ENCODE peak calls at places on chromosome 11, in six cellular contexts. One of them, this sample, is unnamed.

GRCh38 chr11:120134931-120135228 is 3.0 kb downstream of the TRIM29 start:
- DNase-seq in RWPE1: no peak
- DNase-seq in neural crest cell: no peak
- DNase-seq in uterus: peak
- DNase-seq in MM.1S: no peak
- DNase-seq in Calu3: no peak
- DNase-seq in this sample: no peak

GRCh38 chr11:27234043-27234668 is 128.9 kb downstream of the CCDC34 start:
- DNase-seq in Calu3: no peak
- DNase-seq in neural crest cell: no peak
- DNase-seq in uterus: peak
- DNase-seq in MM.1S: no peak
- DNase-seq in RWPE1: peak
- DNase-seq in this sample: peak

GRCh38 chr11:112506852-112507251 is 246.2 kb upstream of the PLET1 start:
- DNase-seq in RWPE1: no peak
- DNase-seq in MM.1S: no peak
- DNase-seq in Calu3: no peak
- DNase-seq in uterus: no peak
- DNase-seq in neural crest cell: no peak
- DNase-seq in this sample: no peak

GRCh38 chr11:114081641-114082414 is 22.3 kb downstream of the ZBTB16 start:
- DNase-seq in uterus: peak
- DNase-seq in Calu3: no peak
- DNase-seq in MM.1S: no peak
- DNase-seq in neural crest cell: no peak
- DNase-seq in RWPE1: peak
- DNase-seq in this sample: peak

GRCh38 chr11:45847908-45848316 is 637 bp downstream of the CRY2 start:
- DNase-seq in neural crest cell: peak
- DNase-seq in uterus: no peak
- DNase-seq in MM.1S: peak
- DNase-seq in RWPE1: peak
- DNase-seq in Calu3: peak
- DNase-seq in this sample: peak

GRCh38 chr11:10540546-10540914 is 457 bp downstream of the RNF141 start:
- DNase-seq in uterus: no peak
- DNase-seq in Calu3: no peak
- DNase-seq in neural crest cell: no peak
- DNase-seq in MM.1S: peak
- DNase-seq in RWPE1: no peak
- DNase-seq in this sample: no peak

GRCh38 chr11:78339483-78339882 is 78.1 kb downstream of the GAB2 start:
- DNase-seq in RWPE1: no peak
- DNase-seq in neural crest cell: no peak
- DNase-seq in Calu3: no peak
- DNase-seq in MM.1S: no peak
- DNase-seq in uterus: no peak
- DNase-seq in this sample: no peak

GRCh38 chr11:1517117-1518005 is 30.8 kb upstream of the MOB2 start:
- DNase-seq in RWPE1: no peak
- DNase-seq in uterus: no peak
- DNase-seq in neural crest cell: no peak
- DNase-seq in Calu3: no peak
- DNase-seq in MM.1S: no peak
- DNase-seq in this sample: no peak

GRCh38 chr11:73322111-73322985 is 14.3 kb downstream of the ARHGEF17 start:
- DNase-seq in uterus: no peak
- DNase-seq in MM.1S: no peak
- DNase-seq in RWPE1: no peak
- DNase-seq in neural crest cell: no peak
- DNase-seq in Calu3: no peak
- DNase-seq in this sample: no peak

GRCh38 chr11:44611687-44612437 is 46.4 kb downstream of the CD82 start:
- DNase-seq in RWPE1: no peak
- DNase-seq in neural crest cell: no peak
- DNase-seq in Calu3: no peak
- DNase-seq in uterus: no peak
- DNase-seq in MM.1S: no peak
- DNase-seq in this sample: no peak

GRCh38 chr11:77401486-77402217 is 72.2 kb downstream of the PAK1 start:
- DNase-seq in uterus: no peak
- DNase-seq in neural crest cell: no peak
- DNase-seq in RWPE1: peak
- DNase-seq in MM.1S: no peak
- DNase-seq in Calu3: no peak
- DNase-seq in this sample: peak

GRCh38 chr11:14454861-14455632 is 44.6 kb downstream of the COPB1 start:
- DNase-seq in uterus: no peak
- DNase-seq in Calu3: no peak
- DNase-seq in RWPE1: peak
- DNase-seq in MM.1S: no peak
- DNase-seq in neural crest cell: no peak
- DNase-seq in this sample: peak

GRCh38 chr11:102114032-102114431 is 3.8 kb downstream of the YAP1 start:
- DNase-seq in neural crest cell: no peak
- DNase-seq in MM.1S: no peak
- DNase-seq in RWPE1: no peak
- DNase-seq in Calu3: no peak
- DNase-seq in uterus: no peak
- DNase-seq in this sample: peak

GRCh38 chr11:75063732-75064314 is 32.9 kb downstream of the OR2AT4 start:
- DNase-seq in neural crest cell: no peak
- DNase-seq in uterus: no peak
- DNase-seq in RWPE1: no peak
- DNase-seq in MM.1S: no peak
- DNase-seq in Calu3: no peak
- DNase-seq in this sample: no peak

GRCh38 chr11:64055077-64055476 is 19.3 kb downstream of the FLRT1 start:
- DNase-seq in MM.1S: no peak
- DNase-seq in uterus: no peak
- DNase-seq in neural crest cell: no peak
- DNase-seq in Calu3: no peak
- DNase-seq in RWPE1: no peak
- DNase-seq in this sample: no peak
- TF ChIP-seq CTCF in MM.1S: no peak
- TF ChIP-seq CTCF in uterus: no peak
- TF ChIP-seq CTCF in neural crest cell: no peak
- TF ChIP-seq CTCF in Calu3: no peak
- TF ChIP-seq CTCF in RWPE1: no peak
- TF ChIP-seq CTCF in this sample: no peak

GRCh38 chr11:125918140-125918840 is 14.0 kb downstream of the DDX25 start:
- DNase-seq in RWPE1: no peak
- DNase-seq in neural crest cell: no peak
- DNase-seq in uterus: no peak
- DNase-seq in MM.1S: no peak
- DNase-seq in Calu3: no peak
- DNase-seq in this sample: no peak
- TF ChIP-seq CTCF in RWPE1: no peak
- TF ChIP-seq CTCF in neural crest cell: no peak
- TF ChIP-seq CTCF in uterus: no peak
- TF ChIP-seq CTCF in MM.1S: no peak
- TF ChIP-seq CTCF in Calu3: no peak
- TF ChIP-seq CTCF in this sample: no peak

GRCh38 chr11:132187814-132188213 is 817.4 kb downstream of the NTM start:
- DNase-seq in neural crest cell: no peak
- DNase-seq in RWPE1: no peak
- DNase-seq in MM.1S: no peak
- DNase-seq in uterus: no peak
- DNase-seq in Calu3: no peak
- DNase-seq in this sample: no peak

GRCh38 chr11:132186193-132186592 is 815.8 kb downstream of the NTM start:
- DNase-seq in neural crest cell: no peak
- DNase-seq in Calu3: no peak
- DNase-seq in uterus: no peak
- DNase-seq in MM.1S: no peak
- DNase-seq in RWPE1: no peak
- DNase-seq in this sample: no peak

GRCh38 chr11:132184079-132184478 is 813.7 kb downstream of the NTM start:
- DNase-seq in MM.1S: no peak
- DNase-seq in Calu3: no peak
- DNase-seq in neural crest cell: no peak
- DNase-seq in uterus: no peak
- DNase-seq in RWPE1: no peak
- DNase-seq in this sample: no peak

GRCh38 chr11:132187391-132187790 is 817.0 kb downstream of the NTM start:
- DNase-seq in RWPE1: no peak
- DNase-seq in Calu3: no peak
- DNase-seq in uterus: no peak
- DNase-seq in neural crest cell: no peak
- DNase-seq in MM.1S: no peak
- DNase-seq in this sample: no peak

GRCh38 chr11:132186699-132187098 is 816.3 kb downstream of the NTM start:
- DNase-seq in neural crest cell: peak
- DNase-seq in MM.1S: no peak
- DNase-seq in Calu3: no peak
- DNase-seq in RWPE1: no peak
- DNase-seq in uterus: no peak
- DNase-seq in this sample: no peak
- TF ChIP-seq CTCF in neural crest cell: peak
- TF ChIP-seq CTCF in MM.1S: no peak
- TF ChIP-seq CTCF in Calu3: no peak
- TF ChIP-seq CTCF in RWPE1: no peak
- TF ChIP-seq CTCF in uterus: no peak
- TF ChIP-seq CTCF in this sample: no peak

DNA sequence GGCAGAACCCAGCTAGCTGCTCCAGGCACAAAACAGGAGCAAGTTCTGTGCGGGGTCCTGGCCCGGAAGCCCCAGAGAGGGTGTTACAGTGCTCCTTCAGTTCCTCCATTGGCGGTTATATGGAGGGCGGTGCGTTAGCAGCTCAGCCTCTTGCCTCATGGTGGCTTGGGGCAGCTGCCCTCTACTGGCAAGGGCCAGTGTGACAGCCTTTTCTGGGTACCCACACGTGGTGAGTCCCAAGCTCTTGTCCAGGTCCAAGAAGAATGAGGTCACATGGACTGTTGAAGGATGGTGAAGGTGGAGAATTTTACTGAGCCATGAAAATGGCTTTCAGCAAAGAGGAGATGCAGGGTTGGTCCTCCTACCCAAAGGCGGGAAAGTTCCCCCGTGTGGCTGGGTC is 100.5 kb downstream of the WT1 start:
- DNase-seq in MM.1S: no peak
- DNase-seq in RWPE1: no peak
- DNase-seq in uterus: no peak
- DNase-seq in neural crest cell: no peak
- DNase-seq in Calu3: peak
- DNase-seq in this sample: no peak
- TF ChIP-seq CTCF in MM.1S: no peak
- TF ChIP-seq CTCF in RWPE1: no peak
- TF ChIP-seq CTCF in uterus: peak
- TF ChIP-seq CTCF in neural crest cell: peak
- TF ChIP-seq CTCF in Calu3: peak
- TF ChIP-seq CTCF in this sample: no peak

GRCh38 chr11:88167853-88168252 is 7.4 kb downstream of the RAB38 start:
- DNase-seq in uterus: no peak
- DNase-seq in Calu3: no peak
- DNase-seq in MM.1S: no peak
- DNase-seq in neural crest cell: no peak
- DNase-seq in RWPE1: no peak
- DNase-seq in this sample: no peak
- TF ChIP-seq CTCF in uterus: no peak
- TF ChIP-seq CTCF in Calu3: no peak
- TF ChIP-seq CTCF in MM.1S: no peak
- TF ChIP-seq CTCF in neural crest cell: no peak
- TF ChIP-seq CTCF in RWPE1: no peak
- TF ChIP-seq CTCF in this sample: no peak

DNA sequence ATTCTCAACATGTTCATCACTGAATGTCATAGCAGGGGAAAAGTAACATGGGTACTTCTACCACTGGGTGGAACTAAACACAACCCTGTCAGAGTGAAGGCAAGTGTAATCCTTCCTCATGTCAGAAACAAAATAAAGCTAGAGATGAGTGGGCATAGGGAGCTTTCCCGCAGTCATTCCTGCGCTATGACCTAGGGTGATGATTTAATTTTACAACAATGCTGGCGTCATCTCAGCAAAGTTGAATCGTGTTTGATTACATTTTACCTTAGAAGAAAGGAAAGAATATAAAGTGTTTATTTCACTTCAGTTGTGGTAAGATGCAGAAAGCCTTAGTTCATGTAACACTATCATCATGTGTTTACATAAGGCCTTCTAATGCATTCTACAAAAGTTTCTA is 355.6 kb downstream of the METTL15 start:
- DNase-seq in neural crest cell: no peak
- DNase-seq in uterus: no peak
- DNase-seq in Calu3: no peak
- DNase-seq in RWPE1: no peak
- DNase-seq in MM.1S: no peak
- DNase-seq in this sample: no peak
- TF ChIP-seq CTCF in neural crest cell: no peak
- TF ChIP-seq CTCF in uterus: no peak
- TF ChIP-seq CTCF in Calu3: no peak
- TF ChIP-seq CTCF in RWPE1: no peak
- TF ChIP-seq CTCF in MM.1S: no peak
- TF ChIP-seq CTCF in this sample: no peak

DNA sequence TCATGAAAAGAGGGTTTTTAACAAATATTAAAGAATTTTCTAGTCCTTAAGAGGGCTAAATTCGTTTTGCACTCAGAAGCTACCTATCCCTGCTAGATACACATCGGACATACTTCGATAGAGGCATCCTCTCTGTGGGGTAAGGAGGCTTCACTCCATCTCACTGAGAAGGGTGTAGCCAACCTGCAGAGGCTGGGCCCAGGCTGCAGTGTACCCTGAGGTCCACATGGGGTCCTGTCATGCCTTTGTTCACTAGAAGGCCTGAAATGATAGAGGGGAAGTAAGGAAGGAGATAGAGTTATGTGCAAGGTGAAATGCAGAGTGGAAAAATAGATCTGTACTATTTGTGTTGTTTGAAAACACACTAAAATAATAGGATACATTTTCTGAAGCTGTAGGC is 45.6 kb downstream of the IGSF9B start:
- DNase-seq in uterus: no peak
- DNase-seq in Calu3: peak
- DNase-seq in MM.1S: no peak
- DNase-seq in RWPE1: no peak
- DNase-seq in neural crest cell: no peak
- DNase-seq in this sample: no peak
- TF ChIP-seq CTCF in uterus: no peak
- TF ChIP-seq CTCF in Calu3: peak
- TF ChIP-seq CTCF in MM.1S: no peak
- TF ChIP-seq CTCF in RWPE1: no peak
- TF ChIP-seq CTCF in neural crest cell: peak
- TF ChIP-seq CTCF in this sample: no peak

DNA sequence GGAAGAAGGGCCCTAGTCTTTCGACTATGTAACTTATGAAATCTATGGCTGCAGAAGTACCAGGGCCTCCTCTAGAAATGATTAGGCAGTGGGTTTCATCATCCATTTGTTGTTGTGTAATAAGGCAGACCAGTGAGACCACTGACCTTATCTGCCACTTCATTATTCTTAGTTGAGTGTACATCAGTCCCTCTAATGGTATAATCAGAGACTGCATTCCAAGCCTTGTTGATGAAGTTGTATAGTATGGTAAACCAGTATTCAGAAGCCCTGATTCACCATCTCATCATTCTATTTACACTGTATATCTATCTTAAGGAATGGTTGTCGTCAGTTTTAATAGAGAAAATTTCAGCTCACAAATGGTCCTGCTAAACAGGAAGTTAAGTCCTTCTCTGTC is 32.2 kb upstream of the GRIA4 start:
- DNase-seq in neural crest cell: no peak
- DNase-seq in RWPE1: peak
- DNase-seq in Calu3: no peak
- DNase-seq in uterus: no peak
- DNase-seq in MM.1S: no peak
- DNase-seq in this sample: no peak
- TF ChIP-seq CTCF in neural crest cell: peak
- TF ChIP-seq CTCF in RWPE1: no peak
- TF ChIP-seq CTCF in Calu3: no peak
- TF ChIP-seq CTCF in uterus: no peak
- TF ChIP-seq CTCF in MM.1S: no peak
- TF ChIP-seq CTCF in this sample: no peak